ENCODE peak calls at places on chromosome 19, in six cellular contexts. One of them, this sample, is unnamed.

GRCh38 chr19:48945817-48946216 is 8.9 kb upstream of the BAX start:
- DNase-seq in pancreas: no peak
- DNase-seq in aorta: no peak
- DNase-seq in heart right ventricle: no peak
- DNase-seq in thoracic aorta: no peak
- DNase-seq in heart left ventricle: no peak
- DNase-seq in this sample: no peak

GRCh38 chr19:2984196-2984490 is 6.8 kb downstream of the TLE6 start:
- DNase-seq in pancreas: no peak
- DNase-seq in aorta: no peak
- DNase-seq in heart right ventricle: no peak
- DNase-seq in thoracic aorta: peak; percentile 70
- DNase-seq in heart left ventricle: no peak
- DNase-seq in this sample: no peak

GRCh38 chr19:33868076-33868735 is 71.5 kb downstream of the KCTD15 start:
- DNase-seq in pancreas: no peak
- DNase-seq in aorta: no peak
- DNase-seq in heart right ventricle: no peak
- DNase-seq in thoracic aorta: no peak
- DNase-seq in heart left ventricle: no peak
- DNase-seq in this sample: no peak

GRCh38 chr19:8552810-8553209 is 24.4 kb downstream of the MYO1F start:
- DNase-seq in pancreas: no peak
- DNase-seq in aorta: no peak
- DNase-seq in heart right ventricle: no peak
- DNase-seq in thoracic aorta: no peak
- DNase-seq in heart left ventricle: no peak
- DNase-seq in this sample: no peak

GRCh38 chr19:1591421-1592022 is 1.1 kb downstream of the MBD3 start:
- DNase-seq in pancreas: no peak
- DNase-seq in aorta: no peak
- DNase-seq in heart right ventricle: no peak
- DNase-seq in thoracic aorta: no peak
- DNase-seq in heart left ventricle: no peak
- DNase-seq in this sample: no peak

GRCh38 chr19:47274891-47275865 is 493 bp downstream of the INAFM1 start:
- DNase-seq in pancreas: peak; percentile 74
- DNase-seq in aorta: peak; percentile 71
- DNase-seq in heart right ventricle: peak; percentile 52
- DNase-seq in thoracic aorta: no peak
- DNase-seq in heart left ventricle: peak; percentile 54
- DNase-seq in this sample: no peak

GRCh38 chr19:5037936-5038335 is 69.0 kb downstream of the KDM4B start:
- DNase-seq in pancreas: no peak
- DNase-seq in aorta: no peak
- DNase-seq in heart right ventricle: no peak
- DNase-seq in thoracic aorta: no peak
- DNase-seq in heart left ventricle: no peak
- DNase-seq in this sample: no peak

GRCh38 chr19:3818479-3818878 is 32.3 kb upstream of the MATK start:
- DNase-seq in pancreas: no peak
- DNase-seq in aorta: no peak
- DNase-seq in heart right ventricle: no peak
- DNase-seq in thoracic aorta: no peak
- DNase-seq in heart left ventricle: no peak
- DNase-seq in this sample: no peak

GRCh38 chr19:8238251-8238650 is 29.1 kb downstream of the CERS4 start:
- DNase-seq in pancreas: peak; percentile 81
- DNase-seq in aorta: no peak
- DNase-seq in heart right ventricle: peak; percentile 28
- DNase-seq in thoracic aorta: no peak
- DNase-seq in heart left ventricle: no peak
- DNase-seq in this sample: no peak

GRCh38 chr19:42563352-42564210 is 31.1 kb downstream of the CEACAM8 start:
- DNase-seq in pancreas: no peak
- DNase-seq in aorta: no peak
- DNase-seq in heart right ventricle: peak; percentile 32
- DNase-seq in thoracic aorta: no peak
- DNase-seq in heart left ventricle: peak; percentile 38
- DNase-seq in this sample: no peak

GRCh38 chr19:3055741-3056453 is 6.4 kb downstream of the TLE5 start:
- DNase-seq in pancreas: peak; percentile 90
- DNase-seq in aorta: peak; percentile 44
- DNase-seq in heart right ventricle: no peak
- DNase-seq in thoracic aorta: no peak
- DNase-seq in heart left ventricle: no peak
- DNase-seq in this sample: peak; percentile 82

GRCh38 chr19:23785982-23786381 is 27.3 kb upstream of the ZNF681 start:
- DNase-seq in pancreas: no peak
- DNase-seq in aorta: no peak
- DNase-seq in heart right ventricle: no peak
- DNase-seq in thoracic aorta: no peak
- DNase-seq in heart left ventricle: no peak
- DNase-seq in this sample: no peak

GRCh38 chr19:28217064-28217463 is 995.9 kb downstream of the UQCRFS1 start:
- DNase-seq in pancreas: no peak
- DNase-seq in aorta: no peak
- DNase-seq in heart right ventricle: no peak
- DNase-seq in thoracic aorta: no peak
- DNase-seq in heart left ventricle: no peak
- DNase-seq in this sample: no peak

GRCh38 chr19:31314849-31315620 is 34.2 kb downstream of the TSHZ3 start:
- DNase-seq in pancreas: no peak
- DNase-seq in aorta: no peak
- DNase-seq in heart right ventricle: no peak
- DNase-seq in thoracic aorta: no peak
- DNase-seq in heart left ventricle: no peak
- DNase-seq in this sample: no peak

GRCh38 chr19:29121684-29122083 is 91.3 kb downstream of the UQCRFS1 start:
- DNase-seq in pancreas: no peak
- DNase-seq in aorta: no peak
- DNase-seq in heart right ventricle: no peak
- DNase-seq in thoracic aorta: no peak
- DNase-seq in heart left ventricle: no peak
- DNase-seq in this sample: no peak

GRCh38 chr19:17183858-17184271 is 31.3 kb upstream of the USE1 start:
- DNase-seq in pancreas: no peak
- DNase-seq in aorta: no peak
- DNase-seq in heart right ventricle: no peak
- DNase-seq in thoracic aorta: no peak
- DNase-seq in heart left ventricle: no peak
- DNase-seq in this sample: no peak

GRCh38 chr19:6362351-6362801 is 1.0 kb downstream of the CLPP start:
- DNase-seq in pancreas: no peak
- DNase-seq in aorta: no peak
- DNase-seq in heart right ventricle: no peak
- DNase-seq in thoracic aorta: no peak
- DNase-seq in heart left ventricle: no peak
- DNase-seq in this sample: no peak

GRCh38 chr19:1133471-1133929 is 29.7 kb downstream of the GPX4 start:
- DNase-seq in pancreas: no peak
- DNase-seq in aorta: no peak
- DNase-seq in heart right ventricle: no peak
- DNase-seq in thoracic aorta: no peak
- DNase-seq in heart left ventricle: no peak
- DNase-seq in this sample: no peak

GRCh38 chr19:30206187-30206586 is 166.0 kb upstream of the ZNF536 start:
- DNase-seq in pancreas: no peak
- DNase-seq in aorta: no peak
- DNase-seq in heart right ventricle: no peak
- DNase-seq in thoracic aorta: no peak
- DNase-seq in heart left ventricle: no peak
- DNase-seq in this sample: no peak

GRCh38 chr19:4676955-4677731 is 7.0 kb upstream of the MYDGF start:
- DNase-seq in pancreas: no peak
- DNase-seq in aorta: no peak
- DNase-seq in heart right ventricle: peak; percentile 43
- DNase-seq in thoracic aorta: no peak
- DNase-seq in heart left ventricle: peak; percentile 66
- DNase-seq in this sample: no peak

GRCh38 chr19:18231775-18232174 is 5.5 kb upstream of the PDE4C start:
- DNase-seq in pancreas: no peak
- DNase-seq in aorta: no peak
- DNase-seq in heart right ventricle: no peak
- DNase-seq in thoracic aorta: no peak
- DNase-seq in heart left ventricle: no peak
- DNase-seq in this sample: no peak

GRCh38 chr19:18232540-18233223 is 6.4 kb upstream of the PDE4C start:
- DNase-seq in pancreas: no peak
- DNase-seq in aorta: no peak
- DNase-seq in heart right ventricle: no peak
- DNase-seq in thoracic aorta: no peak
- DNase-seq in heart left ventricle: no peak
- DNase-seq in this sample: no peak

GRCh38 chr19:18234194-18234593 is 8.0 kb upstream of the PDE4C start:
- DNase-seq in pancreas: no peak
- DNase-seq in aorta: no peak
- DNase-seq in heart right ventricle: no peak
- DNase-seq in thoracic aorta: no peak
- DNase-seq in heart left ventricle: no peak
- DNase-seq in this sample: no peak

GRCh38 chr19:18230941-18231734 is 4.9 kb upstream of the PDE4C start:
- DNase-seq in pancreas: no peak
- DNase-seq in aorta: no peak
- DNase-seq in heart right ventricle: no peak
- DNase-seq in thoracic aorta: no peak
- DNase-seq in heart left ventricle: no peak
- DNase-seq in this sample: no peak

GRCh38 chr19:18233224-18233825 is 7.1 kb upstream of the PDE4C start:
- DNase-seq in pancreas: peak; percentile 54
- DNase-seq in aorta: peak; percentile 73
- DNase-seq in heart right ventricle: no peak
- DNase-seq in thoracic aorta: no peak
- DNase-seq in heart left ventricle: peak; percentile 47
- DNase-seq in this sample: peak; percentile 82
- H3K27ac ChIP-seq in pancreas: no peak overlapping the region
- H3K27ac ChIP-seq in aorta: no peak overlapping the region
- H3K27ac ChIP-seq in heart right ventricle: no peak overlapping the region
- H3K27ac ChIP-seq in thoracic aorta: no peak overlapping the region
- H3K27ac ChIP-seq in heart left ventricle: no peak overlapping the region
- H3K27ac ChIP-seq in this sample: no peak overlapping the region

DNA sequence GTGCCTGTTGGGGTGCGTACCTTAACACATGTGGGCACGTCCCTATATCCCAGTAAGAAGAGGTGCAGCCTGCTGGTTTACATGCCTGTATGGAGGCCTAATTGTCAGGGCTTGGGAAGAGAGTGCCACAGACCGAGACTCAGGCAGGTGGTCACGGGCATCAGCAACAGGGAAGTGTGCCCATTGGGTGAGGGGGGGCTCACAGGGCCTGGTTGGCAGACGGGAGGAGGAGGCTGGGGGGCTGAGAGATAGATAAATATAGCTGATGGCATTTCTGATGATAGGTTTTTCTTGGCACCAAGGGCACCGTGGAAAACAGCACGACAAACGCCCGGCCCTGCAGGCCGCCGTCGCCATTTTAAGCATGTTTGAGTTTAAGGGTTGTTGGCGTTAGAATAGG is 37.6 kb downstream of the NFIX start:
- DNase-seq in pancreas: no peak
- DNase-seq in aorta: no peak
- DNase-seq in heart right ventricle: no peak
- DNase-seq in thoracic aorta: no peak
- DNase-seq in heart left ventricle: peak; percentile 26
- DNase-seq in this sample: no peak
- H3K4me1 ChIP-seq in pancreas: peaks cover 34% of the 10 kb centered on the region
- H3K4me1 ChIP-seq in aorta: peaks cover 11% of the 10 kb centered on the region
- H3K4me1 ChIP-seq in heart right ventricle: peaks cover 82% of the 10 kb centered on the region
- H3K4me1 ChIP-seq in thoracic aorta: peaks cover 100% of the 10 kb centered on the region
- H3K4me1 ChIP-seq in heart left ventricle: peaks cover 61% of the 10 kb centered on the region
- H3K4me1 ChIP-seq in this sample: peaks cover 96% of the 10 kb centered on the region

GRCh38 chr19:44255705-44256411 is 3.8 kb upstream of the ZNF233 start:
- DNase-seq in pancreas: no peak
- DNase-seq in aorta: no peak
- DNase-seq in heart right ventricle: no peak
- DNase-seq in thoracic aorta: no peak
- DNase-seq in heart left ventricle: no peak
- DNase-seq in this sample: no peak
- H3K9me3 ChIP-seq in pancreas: no peaks in the 10 kb centered on the region
- H3K9me3 ChIP-seq in aorta: peaks cover 9% of the 10 kb centered on the region
- H3K9me3 ChIP-seq in heart right ventricle: peaks cover 53% of the 10 kb centered on the region
- H3K9me3 ChIP-seq in thoracic aorta: peaks cover 88% of the 10 kb centered on the region
- H3K9me3 ChIP-seq in heart left ventricle: no peaks in the 10 kb centered on the region
- H3K9me3 ChIP-seq in this sample: peaks cover 79% of the 10 kb centered on the region

DNA sequence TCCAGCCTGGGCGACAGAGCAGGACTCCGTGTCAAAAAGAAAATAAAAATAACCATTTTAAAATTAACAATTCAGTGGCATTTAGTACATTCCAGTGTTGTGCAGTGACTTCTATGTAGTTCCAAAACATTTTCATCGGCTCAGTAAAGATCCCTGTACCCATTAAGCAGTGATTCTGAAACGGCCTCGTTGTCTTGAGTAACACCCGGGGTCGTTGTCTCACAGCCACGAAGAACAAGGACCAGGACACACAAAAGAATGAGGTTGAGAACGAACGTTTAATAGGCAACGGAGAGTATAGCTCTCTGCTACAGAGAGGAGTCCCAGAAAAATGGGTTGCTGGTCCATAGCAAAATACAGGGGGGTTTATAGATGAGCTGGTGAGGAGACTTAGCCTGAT is 2.4 kb upstream of the TMED1 start:
- DNase-seq in pancreas: no peak
- DNase-seq in aorta: no peak
- DNase-seq in heart right ventricle: no peak
- DNase-seq in thoracic aorta: no peak
- DNase-seq in heart left ventricle: no peak
- DNase-seq in this sample: no peak
- H3K27ac ChIP-seq in pancreas: peak overlapping the region; percentile 73
- H3K27ac ChIP-seq in aorta: no peak overlapping the region
- H3K27ac ChIP-seq in heart right ventricle: no peak overlapping the region
- H3K27ac ChIP-seq in thoracic aorta: no peak overlapping the region
- H3K27ac ChIP-seq in heart left ventricle: no peak overlapping the region
- H3K27ac ChIP-seq in this sample: no peak overlapping the region

DNA sequence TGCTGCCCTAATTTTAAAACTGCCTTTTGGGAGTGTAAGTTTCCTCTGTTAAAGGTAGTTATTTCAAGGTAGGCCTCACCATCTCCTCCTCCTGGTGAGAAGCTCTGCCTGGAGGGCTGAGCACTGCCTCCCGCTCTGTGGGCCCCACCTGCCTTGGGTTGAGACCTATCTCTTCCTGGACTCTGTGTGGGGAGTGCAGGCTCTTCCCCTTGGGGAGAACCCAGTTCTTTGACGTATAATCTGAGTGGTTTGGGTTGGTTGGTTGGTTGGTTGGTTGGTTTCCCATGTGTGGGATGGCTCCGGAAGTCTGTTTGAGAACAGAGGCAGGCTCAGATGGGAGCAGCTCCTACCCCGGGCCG is 39.1 kb downstream of the ACTN4 start:
- DNase-seq in pancreas: no peak
- DNase-seq in aorta: no peak
- DNase-seq in heart right ventricle: no peak
- DNase-seq in thoracic aorta: no peak
- DNase-seq in heart left ventricle: no peak
- DNase-seq in this sample: no peak
- H3K4me1 ChIP-seq in pancreas: peaks cover 69% of the 10 kb centered on the region
- H3K4me1 ChIP-seq in aorta: peaks cover 8% of the 10 kb centered on the region
- H3K4me1 ChIP-seq in heart right ventricle: peaks cover 98% of the 10 kb centered on the region
- H3K4me1 ChIP-seq in thoracic aorta: peaks cover 98% of the 10 kb centered on the region
- H3K4me1 ChIP-seq in heart left ventricle: peaks cover 68% of the 10 kb centered on the region
- H3K4me1 ChIP-seq in this sample: peaks cover 75% of the 10 kb centered on the region